ENCODE peak calls at places on chromosomes 2 and 18, in seven cellular contexts. D is thyroid gland, Y is colonic mucosa, W is right cardiac atrium, O is stomach, J is GM23248, C is heart right ventricle. A is an unnamed sample. For H3K9me3 and H3K4me1, the result is how much of the 10 kb centered on the place peaks cover.

GRCh38 chr2:158894078-158894477 is 74.4 kb upstream of the TANC1 start:
- DNase-seq in D (no peak), Y (no peak), W (no peak), O (no peak), J (peak), C (no peak), A (no peak)

GRCh38 chr18:55863876-55864275 is 275.9 kb upstream of the TCF4 start:
- DNase-seq in D (no peak), Y (no peak), W (peak), O (no peak), J (peak), C (peak), A (no peak)

GRCh38 chr2:26429779-26430654 is 28.3 kb downstream of the DRC1 start:
- DNase-seq in D (peak), Y (no peak), W (peak), O (no peak), J (peak), C (peak), A (no peak)

GRCh38 chr2:30691948-30692828 is 115.1 kb downstream of the CAPN13 start:
- DNase-seq in D (no peak), Y (no peak), W (no peak), O (peak), J (peak), C (no peak), A (no peak)

GRCh38 chr2:197327073-197327775 is 16.6 kb upstream of the ANKRD44 start:
- DNase-seq in D (no peak), Y (no peak), W (no peak), O (no peak), J (no peak), C (no peak), A (no peak)

GRCh38 chr2:221490506-221491060 is 81.5 kb downstream of the EPHA4 start:
- DNase-seq in D (no peak), Y (no peak), W (no peak), O (no peak), J (no peak), C (no peak), A (no peak)

GRCh38 chr2:10296142-10296541 is 6.6 kb upstream of the HPCAL1 start:
- DNase-seq in D (no peak), Y (no peak), W (no peak), O (no peak), J (no peak), C (no peak), A (no peak)

GRCh38 chr18:10787293-10787901 is 261.6 kb downstream of the NAPG start:
- DNase-seq in D (peak), Y (peak), W (peak), O (peak), J (peak), C (peak), A (peak)

GRCh38 chr2:217711236-217711635 is 291.6 kb downstream of the TNS1 start:
- DNase-seq in D (no peak), Y (no peak), W (no peak), O (no peak), J (peak), C (no peak), A (no peak)

GRCh38 chr18:21664069-21664468 is 40.5 kb downstream of the ABHD3 start:
- DNase-seq in D (no peak), Y (no peak), W (no peak), O (no peak), J (no peak), C (no peak), A (no peak)

GRCh38 chr2:20434588-20435294 is 12.1 kb upstream of the RHOB start:
- DNase-seq in D (peak), Y (no peak), W (no peak), O (peak), J (no peak), C (no peak), A (peak)

GRCh38 chr2:65937379-65938160 is 497.4 kb upstream of the MEIS1 start:
- DNase-seq in D (no peak), Y (no peak), W (no peak), O (no peak), J (peak), C (no peak), A (no peak)

GRCh38 chr2:204972606-204973336 is 427.5 kb downstream of the PARD3B start:
- DNase-seq in D (no peak), Y (no peak), W (no peak), O (no peak), J (no peak), C (no peak), A (no peak)

GRCh38 chr18:67600181-67600631 is 83.7 kb upstream of the DSEL start:
- DNase-seq in D (no peak), Y (no peak), W (no peak), O (no peak), J (peak), C (no peak), A (no peak)

GRCh38 chr2:217705461-217705860 is 297.3 kb downstream of the TNS1 start:
- DNase-seq in D (no peak), Y (no peak), W (no peak), O (no peak), J (no peak), C (no peak), A (no peak)

GRCh38 chr18:23618862-23619387 is 32.6 kb upstream of the NPC1 start:
- DNase-seq in D (no peak), Y (peak), W (peak), O (no peak), J (no peak), C (peak), A (no peak)

GRCh38 chr2:74814102-74814501 is 19.8 kb upstream of the HK2 start:
- DNase-seq in D (no peak), Y (no peak), W (no peak), O (no peak), J (no peak), C (no peak), A (no peak)

GRCh38 chr18:79484661-79485621 is 89.2 kb downstream of the NFATC1 start:
- DNase-seq in D (peak), Y (no peak), W (peak), O (no peak), J (peak), C (no peak), A (no peak)

GRCh38 chr2:71842744-71843143 is 304.9 kb downstream of the CYP26B1 start:
- DNase-seq in D (no peak), Y (no peak), W (no peak), O (no peak), J (no peak), C (no peak), A (no peak)

GRCh38 chr2:3493610-3493997 is 25.7 kb downstream of the ADI1 start:
- DNase-seq in D (peak), Y (peak), W (peak), O (no peak), J (no peak), C (peak), A (peak)

GRCh38 chr2:160278889-160279196 is 78.8 kb upstream of the ITGB6 start:
- DNase-seq in D (no peak), Y (no peak), W (no peak), O (no peak), J (peak), C (peak), A (no peak)

GRCh38 chr2:199160081-199160480 is 297.7 kb downstream of the SATB2 start:
- DNase-seq in D (no peak), Y (no peak), W (no peak), O (no peak), J (no peak), C (no peak), A (no peak)

GRCh38 chr2:191878576-191879298 is 31.8 kb upstream of the CAVIN2 start:
- DNase-seq in D (no peak), Y (no peak), W (no peak), O (no peak), J (peak), C (no peak), A (no peak)

GRCh38 chr2:134689303-134689702 is 29.5 kb downstream of the TMEM163 start:
- DNase-seq in D (no peak), Y (no peak), W (no peak), O (no peak), J (no peak), C (no peak), A (no peak)

GRCh38 chr2:51335072-51336058 is 303.4 kb upstream of the NRXN1 start:
- DNase-seq in D (no peak), Y (no peak), W (no peak), O (no peak), J (no peak), C (no peak), A (no peak)

GRCh38 chr2:172193331-172194089 is 90.8 kb upstream of the DLX2 start:
- DNase-seq in D (no peak), Y (no peak), W (no peak), O (no peak), J (peak), C (no peak), A (no peak)

GRCh38 chr2:172198361-172198760 is 95.7 kb upstream of the DLX2 start:
- DNase-seq in D (no peak), Y (no peak), W (no peak), O (no peak), J (no peak), C (no peak), A (no peak)

GRCh38 chr2:172195836-172196376 is 93.2 kb upstream of the DLX2 start:
- DNase-seq in D (no peak), Y (peak), W (no peak), O (peak), J (no peak), C (no peak), A (no peak)

GRCh38 chr2:172198908-172199307 is 96.2 kb upstream of the DLX2 start:
- DNase-seq in D (no peak), Y (no peak), W (no peak), O (no peak), J (no peak), C (no peak), A (no peak)

GRCh38 chr2:172196768-172197322 is 94.1 kb upstream of the DLX2 start:
- DNase-seq in D (no peak), Y (no peak), W (no peak), O (peak), J (peak), C (no peak), A (no peak)
- H3K9me3 ChIP-seq in D (under half), Y (under half), W (under half), O (under half), J (under half), C (half or more), A (under half)

GRCh38 chr18:48922801-48923730 is 27.7 kb downstream of the SMAD7 start:
- DNase-seq in D (no peak), Y (peak), W (peak), O (peak), J (peak), C (no peak), A (peak)
- H3K4me1 ChIP-seq in D (under half), Y (under half), W (half or more), O (half or more), J (half or more), C (half or more), A (half or more)

GRCh38 chr2:35220471-35220870 is 1135.1 kb upstream of the CRIM1 start:
- DNase-seq in D (no peak), Y (no peak), W (no peak), O (no peak), J (peak), C (no peak), A (no peak)
- H3K9me3 ChIP-seq in D (under half), Y (under half), W (under half), O (under half), J (under half), C (under half), A (under half)

GRCh38 chr2:234980476-234981187 is 28.8 kb downstream of the SH3BP4 start:
- DNase-seq in D (peak), Y (peak), W (peak), O (peak), J (no peak), C (no peak), A (peak)

GRCh38 chr2:234976479-234977227 is 24.8 kb downstream of the SH3BP4 start:
- DNase-seq in D (no peak), Y (no peak), W (no peak), O (no peak), J (no peak), C (no peak), A (no peak)

GRCh38 chr2:234979204-234980167 is 27.7 kb downstream of the SH3BP4 start:
- DNase-seq in D (no peak), Y (no peak), W (peak), O (no peak), J (peak), C (no peak), A (no peak)

GRCh38 chr2:234977228-234977679 is 25.4 kb downstream of the SH3BP4 start:
- DNase-seq in D (no peak), Y (no peak), W (no peak), O (no peak), J (no peak), C (no peak), A (no peak)

GRCh38 chr2:234978466-234979203 is 26.8 kb downstream of the SH3BP4 start:
- DNase-seq in D (no peak), Y (peak), W (no peak), O (peak), J (peak), C (no peak), A (peak)
- H3K4me1 ChIP-seq in D (half or more), Y (under half), W (under half), O (half or more), J (half or more), C (half or more), A (half or more)

DNA sequence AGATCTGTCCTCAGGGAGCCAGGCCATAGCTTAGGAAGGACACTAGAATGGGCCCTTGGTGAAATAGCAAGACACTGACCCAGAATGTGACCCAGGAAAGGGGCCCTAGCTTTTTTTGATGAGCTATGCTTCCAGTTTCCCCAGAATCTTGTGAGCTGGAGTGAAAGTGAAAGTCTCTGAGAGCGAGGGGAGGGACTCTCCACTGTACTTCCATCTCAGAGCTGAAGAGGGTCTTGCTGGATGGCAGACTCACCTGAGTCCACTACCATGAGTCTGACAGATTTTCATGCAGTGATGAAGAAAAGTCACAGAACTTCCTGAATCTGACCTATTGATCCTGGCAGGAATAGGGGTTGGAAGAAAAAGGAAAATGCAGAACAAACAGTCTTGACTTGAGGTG is 3.1 kb downstream of the ARHGAP25 start:
- DNase-seq in D (no peak), Y (peak), W (no peak), O (no peak), J (no peak), C (no peak), A (no peak)
- H3K9me3 ChIP-seq in D (under half), Y (under half), W (under half), O (under half), J (under half), C (under half), A (under half)

DNA sequence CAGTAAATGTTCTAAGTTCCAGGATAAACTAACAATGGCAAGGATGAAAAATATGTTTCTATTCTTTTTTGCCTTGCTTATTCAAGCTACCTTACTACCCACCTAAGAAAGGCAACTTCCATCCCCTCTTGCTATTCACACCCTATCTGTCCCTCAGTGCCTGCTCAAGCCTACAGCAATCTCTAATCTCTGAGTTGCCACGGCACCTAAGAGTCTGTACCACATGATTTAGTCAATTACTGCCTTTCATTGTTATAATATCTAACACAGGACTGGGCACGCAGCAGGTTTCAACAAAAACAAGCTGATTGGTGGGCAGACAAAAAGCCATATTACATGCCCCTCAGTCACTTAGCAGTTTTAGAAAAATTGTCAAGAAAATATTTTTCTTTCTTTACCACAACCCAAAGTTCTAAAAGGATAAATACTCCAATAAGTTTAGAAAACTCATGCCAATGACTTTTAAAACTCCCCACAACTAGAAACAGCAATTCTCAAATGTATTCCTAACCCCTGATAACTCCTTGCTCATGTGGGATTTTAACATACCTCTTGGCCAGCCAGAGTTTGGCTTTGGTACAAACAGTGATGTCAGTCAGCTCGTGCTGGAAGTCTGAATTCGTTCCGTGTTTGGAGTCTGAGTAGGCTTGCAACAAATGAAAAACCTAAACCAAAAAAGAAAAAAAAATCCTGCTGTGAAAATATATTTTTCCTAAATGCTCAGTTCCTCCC is 117.3 kb upstream of the ZFP36L2 start:
- DNase-seq in D (peak), Y (peak), W (peak), O (peak), J (peak), C (peak), A (peak)
- H3K4me1 ChIP-seq in D (half or more), Y (under half), W (under half), O (under half), J (under half), C (half or more), A (under half)

GRCh38 chr2:45654250-45654649 is 2.8 kb downstream of the PRKCE start:
- DNase-seq in D (no peak), Y (no peak), W (no peak), O (peak), J (peak), C (no peak), A (no peak)
- H3K9me3 ChIP-seq in D (under half), Y (under half), W (under half), O (under half), J (under half), C (under half), A (under half)

DNA sequence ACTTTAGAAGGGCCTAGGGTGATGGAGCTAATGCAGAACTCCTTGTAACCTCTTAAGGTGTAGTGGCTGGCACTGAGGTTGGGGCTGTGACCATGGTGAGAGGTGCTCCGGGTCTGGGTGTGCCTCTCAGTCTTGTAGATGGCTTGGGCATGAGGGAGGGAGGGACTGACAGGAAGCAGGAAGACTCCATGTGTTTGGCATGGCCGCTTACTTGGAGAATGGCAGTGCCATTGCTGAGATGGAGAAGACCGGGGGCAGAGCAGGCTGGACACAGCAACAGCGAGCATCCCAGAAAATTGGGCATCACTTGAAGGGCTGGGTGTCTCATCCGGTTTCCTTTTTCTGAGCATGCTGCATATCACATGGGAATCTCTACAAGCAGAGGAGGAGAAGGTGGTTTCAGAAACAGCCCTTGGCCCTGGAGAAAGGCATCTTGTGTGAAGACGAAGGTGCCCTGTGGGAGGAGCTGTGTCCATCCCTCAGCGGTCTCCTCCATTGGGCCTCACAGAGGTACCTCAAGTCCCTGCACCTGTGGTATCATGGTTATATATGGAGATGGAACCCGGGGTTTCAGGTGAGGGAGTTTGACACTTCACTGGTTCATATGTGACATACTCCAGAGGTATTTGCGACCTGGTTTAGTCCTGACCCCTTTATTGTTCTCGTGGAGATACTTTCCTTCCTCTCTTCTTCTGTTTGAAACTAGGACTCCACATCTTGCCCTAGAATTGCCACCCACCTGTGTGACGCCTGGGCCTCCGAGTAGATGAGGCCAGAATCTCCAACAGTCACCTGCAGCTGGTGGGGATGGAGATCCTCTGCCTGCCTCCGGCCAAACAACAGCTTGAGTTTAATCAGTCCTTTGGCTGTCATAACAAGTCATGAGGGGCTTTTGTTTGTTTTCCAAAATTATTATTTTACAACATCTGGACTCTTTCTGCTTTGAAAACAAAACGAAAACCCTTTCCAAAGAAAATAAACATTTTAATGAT is 45.6 kb downstream of the INPP4A start:
- DNase-seq in D (no peak), Y (no peak), W (no peak), O (no peak), J (no peak), C (no peak), A (no peak)
- H3K4me1 ChIP-seq in D (under half), Y (under half), W (under half), O (under half), J (under half), C (half or more), A (under half)

GRCh38 chr2:223464071-223464470 is 138.1 kb downstream of the SCG2 start:
- DNase-seq in D (no peak), Y (no peak), W (no peak), O (no peak), J (peak), C (no peak), A (no peak)
- H3K9me3 ChIP-seq in D (under half), Y (under half), W (under half), O (under half), J (under half), C (under half), A (under half)

GRCh38 chr2:241567776-241568175 is 9.2 kb downstream of the BOK start:
- DNase-seq in D (no peak), Y (no peak), W (no peak), O (no peak), J (no peak), C (no peak), A (no peak)

GRCh38 chr2:241568738-241569137 is 10.2 kb downstream of the BOK start:
- DNase-seq in D (peak), Y (no peak), W (no peak), O (no peak), J (no peak), C (no peak), A (no peak)

GRCh38 chr2:241564596-241565411 is 6.3 kb downstream of the BOK start:
- DNase-seq in D (no peak), Y (no peak), W (no peak), O (no peak), J (peak), C (no peak), A (no peak)

GRCh38 chr2:241565413-241565812 is 6.9 kb downstream of the BOK start:
- DNase-seq in D (no peak), Y (no peak), W (no peak), O (no peak), J (no peak), C (no peak), A (no peak)

GRCh38 chr2:241566468-241566867 is 7.9 kb downstream of the BOK start:
- DNase-seq in D (no peak), Y (no peak), W (no peak), O (no peak), J (no peak), C (no peak), A (no peak)
- H3K4me1 ChIP-seq in D (under half), Y (under half), W (under half), O (under half), J (under half), C (under half), A (under half)